ENCODE peak calls at places on chromosomes 7 and 10, in five cellular contexts. V is colonic mucosa, K is epithelial cell of esophagus, L is MM.1S, H is OCI-LY7. O is an unnamed sample.

GRCh38 chr10:21496285-21497176 is 29.0 kb downstream of the SKIDA1 start:
- DNase-seq in V (peak), H (peak), L (peak), K (peak), O (peak)

GRCh38 chr10:129758180-129758579 is 205.9 kb downstream of the EBF3 start:
- DNase-seq in L (no peak), H (no peak), V (no peak), K (no peak), O (no peak)

GRCh38 chr7:29647020-29647654 is 83.5 kb downstream of the PRR15 start:
- DNase-seq in V (no peak), L (no peak), K (no peak), H (no peak), O (no peak)

GRCh38 chr7:55526770-55527169 is 45.5 kb downstream of the VOPP1 start:
- DNase-seq in L (no peak), H (peak), K (no peak), V (no peak), O (no peak)

GRCh38 chr7:44966731-44967538 is 11.9 kb downstream of the MYO1G start:
- DNase-seq in K (no peak), H (no peak), L (no peak), V (no peak), O (no peak)

GRCh38 chr10:17237915-17238444 is 9.9 kb downstream of the VIM start:
- DNase-seq in K (no peak), L (no peak), H (no peak), V (no peak), O (no peak)

GRCh38 chr10:104348601-104349000 is 5.0 kb upstream of the CFAP58 start:
- DNase-seq in H (no peak), K (no peak), V (no peak), L (no peak), O (no peak)

GRCh38 chr7:50729962-50730361 is 52.7 kb downstream of the GRB10 start:
- DNase-seq in K (no peak), V (no peak), H (no peak), L (no peak), O (no peak)

GRCh38 chr7:149103424-149103823 is 12.9 kb upstream of the ZNF786 start:
- DNase-seq in V (no peak), K (no peak), H (no peak), L (no peak), O (no peak)

GRCh38 chr10:14648042-14648765 is 126.5 kb downstream of the FAM107B start:
- DNase-seq in L (peak), V (peak), K (no peak), H (peak), O (peak)

GRCh38 chr10:99711129-99711719 is 20.7 kb downstream of the COX15 start:
- DNase-seq in L (peak), V (peak), H (peak), K (peak), O (peak)

GRCh38 chr7:73833251-73833919 is 2.6 kb downstream of the CLDN4 start:
- DNase-seq in L (no peak), K (peak), V (peak), H (no peak), O (no peak)
- H3K4me3 ChIP-seq in L (no peak), K (no peak), V (peak), H (no peak), O (no peak)

DNA sequence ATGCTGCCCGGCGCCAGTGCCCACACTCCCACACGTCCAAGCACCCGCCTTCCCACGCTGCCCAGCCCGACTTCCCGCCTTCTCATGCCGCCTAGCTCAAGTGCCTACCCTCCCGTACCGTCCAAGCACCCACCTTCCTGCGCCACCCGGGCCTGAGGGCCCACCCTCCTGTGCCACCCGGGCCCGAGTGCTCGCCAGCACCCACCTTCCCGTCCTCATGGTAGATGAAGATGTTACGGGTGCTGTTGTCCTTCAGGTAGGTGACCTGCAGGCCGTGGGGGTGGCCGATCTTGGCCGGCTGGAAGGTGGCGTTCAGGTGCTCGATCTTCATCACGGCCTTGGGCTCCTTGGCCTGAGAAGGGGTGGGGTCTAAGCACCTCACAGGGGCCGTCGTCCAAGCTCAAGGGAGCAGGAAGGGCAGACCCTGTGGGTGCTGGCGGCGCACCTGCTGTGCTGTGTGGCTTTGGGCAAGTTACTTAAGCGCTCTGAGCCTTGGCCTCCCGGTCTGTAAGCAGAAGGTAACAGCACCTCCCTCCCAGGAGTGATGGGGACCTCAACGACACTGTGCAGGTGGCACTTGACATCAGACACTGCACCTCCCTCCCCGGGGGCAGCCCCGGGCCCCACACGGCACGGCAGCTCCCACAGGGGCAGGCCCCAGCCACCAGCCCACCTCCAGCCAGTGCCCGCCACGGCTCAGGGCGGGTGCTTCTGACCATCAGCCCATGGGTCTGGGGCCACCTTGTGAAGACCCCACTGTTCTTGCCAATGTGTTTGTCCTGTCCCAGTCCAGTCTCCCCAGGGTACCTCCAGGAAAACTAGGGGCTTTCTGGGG is 27.8 kb downstream of the GET4 start:
- DNase-seq in L (no peak), K (no peak), H (no peak), V (no peak), O (no peak)
- H3K4me3 ChIP-seq in L (no peak), K (no peak), H (no peak), V (no peak), O (no peak)

DNA sequence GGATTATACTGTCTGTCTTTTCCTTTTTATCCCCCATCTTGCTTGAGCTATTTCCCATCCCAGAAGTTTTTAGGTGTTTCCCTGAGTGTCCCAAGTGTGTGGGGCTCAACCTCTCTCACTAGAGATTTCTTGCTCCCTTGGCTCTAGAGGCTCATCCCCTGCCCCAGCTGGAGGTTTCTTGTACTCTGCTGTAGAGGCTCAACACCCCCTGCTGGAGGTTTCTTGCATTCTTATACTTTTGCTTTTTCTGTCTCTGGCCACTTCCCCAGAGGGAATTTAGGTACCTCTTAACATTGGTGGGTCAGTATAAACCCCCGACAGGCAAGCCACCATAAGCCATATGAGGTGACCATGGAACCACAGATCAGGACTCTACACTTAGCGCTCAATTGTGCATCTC is 114.2 kb upstream of the FAM3C start:
- DNase-seq in V (no peak), L (no peak), H (peak), K (no peak), O (no peak)
- H3K4me3 ChIP-seq in V (no peak), L (no peak), H (no peak), K (no peak), O (no peak)

GRCh38 chr7:65239707-65240352 is 133.8 kb upstream of the ZNF92 start:
- DNase-seq in K (no peak), V (peak), H (no peak), L (no peak), O (no peak)
- H3K4me3 ChIP-seq in K (peak), V (peak), H (no peak), L (no peak), O (no peak)